ENCODE peak calls at places on chromosomes 6 and 20, in six cellular contexts. One of them, this sample, is unnamed.
A peak's percentile ranks its signal among the peaks of the same experiment; 100 is the strongest.

GRCh38 chr6:89270951-89271721 is 44.0 kb downstream of the GABRR2 start:
- DNase-seq in endothelial cell of umbilical vein: no peak
- DNase-seq in CD8-positive, alpha-beta T cell: no peak
- DNase-seq in dorsolateral prefrontal cortex: peak; percentile 73
- DNase-seq in cardiac muscle cell: no peak
- DNase-seq in right atrium auricular region: no peak
- DNase-seq in this sample: no peak

GRCh38 chr6:4130357-4130987 is 4.9 kb downstream of the ECI2 start:
- DNase-seq in dorsolateral prefrontal cortex: no peak
- DNase-seq in CD8-positive, alpha-beta T cell: no peak
- DNase-seq in endothelial cell of umbilical vein: no peak
- DNase-seq in cardiac muscle cell: no peak
- DNase-seq in right atrium auricular region: no peak
- DNase-seq in this sample: no peak

GRCh38 chr6:138105880-138106664 is 1.1 kb downstream of the PERP start:
- DNase-seq in CD8-positive, alpha-beta T cell: no peak
- DNase-seq in dorsolateral prefrontal cortex: no peak
- DNase-seq in endothelial cell of umbilical vein: peak; percentile 58
- DNase-seq in right atrium auricular region: no peak
- DNase-seq in cardiac muscle cell: peak; percentile 27
- DNase-seq in this sample: no peak

GRCh38 chr6:108609276-108609769 is 48.6 kb downstream of the FOXO3 start:
- DNase-seq in cardiac muscle cell: no peak
- DNase-seq in dorsolateral prefrontal cortex: no peak
- DNase-seq in CD8-positive, alpha-beta T cell: no peak
- DNase-seq in endothelial cell of umbilical vein: no peak
- DNase-seq in right atrium auricular region: no peak
- DNase-seq in this sample: no peak

GRCh38 chr6:156508923-156509322 is 268.3 kb upstream of the ARID1B start:
- DNase-seq in cardiac muscle cell: no peak
- DNase-seq in dorsolateral prefrontal cortex: no peak
- DNase-seq in right atrium auricular region: no peak
- DNase-seq in endothelial cell of umbilical vein: no peak
- DNase-seq in CD8-positive, alpha-beta T cell: no peak
- DNase-seq in this sample: no peak

GRCh38 chr20:366042-366718 is 14.4 kb upstream of the TRIB3 start:
- DNase-seq in dorsolateral prefrontal cortex: no peak
- DNase-seq in cardiac muscle cell: no peak
- DNase-seq in CD8-positive, alpha-beta T cell: no peak
- DNase-seq in right atrium auricular region: no peak
- DNase-seq in endothelial cell of umbilical vein: no peak
- DNase-seq in this sample: no peak

GRCh38 chr6:134437376-134437775 is 119.5 kb upstream of the SGK1 start:
- DNase-seq in dorsolateral prefrontal cortex: peak; percentile 41
- DNase-seq in cardiac muscle cell: no peak
- DNase-seq in endothelial cell of umbilical vein: peak; percentile 23
- DNase-seq in CD8-positive, alpha-beta T cell: no peak
- DNase-seq in right atrium auricular region: peak; percentile 61
- DNase-seq in this sample: no peak

GRCh38 chr6:42141603-42142117 is 760 bp downstream of the C6orf132 start:
- DNase-seq in dorsolateral prefrontal cortex: no peak
- DNase-seq in endothelial cell of umbilical vein: no peak
- DNase-seq in right atrium auricular region: no peak
- DNase-seq in CD8-positive, alpha-beta T cell: no peak
- DNase-seq in cardiac muscle cell: no peak
- DNase-seq in this sample: no peak

GRCh38 chr6:82737965-82738364 is 327.7 kb downstream of the UBE3D start:
- DNase-seq in endothelial cell of umbilical vein: no peak
- DNase-seq in dorsolateral prefrontal cortex: no peak
- DNase-seq in cardiac muscle cell: no peak
- DNase-seq in right atrium auricular region: no peak
- DNase-seq in CD8-positive, alpha-beta T cell: no peak
- DNase-seq in this sample: no peak

GRCh38 chr6:2016040-2016439 is 229.4 kb downstream of the GMDS start:
- DNase-seq in CD8-positive, alpha-beta T cell: no peak
- DNase-seq in dorsolateral prefrontal cortex: no peak
- DNase-seq in cardiac muscle cell: no peak
- DNase-seq in right atrium auricular region: no peak
- DNase-seq in endothelial cell of umbilical vein: no peak
- DNase-seq in this sample: no peak

GRCh38 chr20:588476-588875 is 21.6 kb downstream of the TCF15 start:
- DNase-seq in endothelial cell of umbilical vein: no peak
- DNase-seq in cardiac muscle cell: no peak
- DNase-seq in right atrium auricular region: no peak
- DNase-seq in dorsolateral prefrontal cortex: no peak
- DNase-seq in CD8-positive, alpha-beta T cell: no peak
- DNase-seq in this sample: no peak

GRCh38 chr6:102853249-102853955 is 1459.9 kb downstream of the GRIK2 start:
- DNase-seq in dorsolateral prefrontal cortex: no peak
- DNase-seq in cardiac muscle cell: no peak
- DNase-seq in endothelial cell of umbilical vein: no peak
- DNase-seq in right atrium auricular region: no peak
- DNase-seq in CD8-positive, alpha-beta T cell: no peak
- DNase-seq in this sample: no peak

GRCh38 chr6:303948-304558 is 11.8 kb downstream of the DUSP22 start:
- DNase-seq in endothelial cell of umbilical vein: no peak
- DNase-seq in dorsolateral prefrontal cortex: no peak
- DNase-seq in cardiac muscle cell: no peak
- DNase-seq in CD8-positive, alpha-beta T cell: no peak
- DNase-seq in right atrium auricular region: no peak
- DNase-seq in this sample: no peak

GRCh38 chr20:41175727-41176330 is 38.5 kb downstream of the PLCG1 start:
- DNase-seq in cardiac muscle cell: no peak
- DNase-seq in right atrium auricular region: peak; percentile 38
- DNase-seq in dorsolateral prefrontal cortex: no peak
- DNase-seq in CD8-positive, alpha-beta T cell: no peak
- DNase-seq in endothelial cell of umbilical vein: no peak
- DNase-seq in this sample: no peak

GRCh38 chr20:41174373-41174772 is 37.0 kb downstream of the PLCG1 start:
- DNase-seq in endothelial cell of umbilical vein: no peak
- DNase-seq in CD8-positive, alpha-beta T cell: no peak
- DNase-seq in cardiac muscle cell: no peak
- DNase-seq in right atrium auricular region: peak; percentile 49
- DNase-seq in dorsolateral prefrontal cortex: no peak
- DNase-seq in this sample: no peak

GRCh38 chr20:41173791-41174341 is 36.5 kb downstream of the PLCG1 start:
- DNase-seq in dorsolateral prefrontal cortex: no peak
- DNase-seq in right atrium auricular region: peak; percentile 53
- DNase-seq in endothelial cell of umbilical vein: no peak
- DNase-seq in cardiac muscle cell: no peak
- DNase-seq in CD8-positive, alpha-beta T cell: no peak
- DNase-seq in this sample: no peak

GRCh38 chr20:41175201-41175651 is 37.9 kb downstream of the PLCG1 start:
- DNase-seq in endothelial cell of umbilical vein: no peak
- DNase-seq in cardiac muscle cell: no peak
- DNase-seq in CD8-positive, alpha-beta T cell: no peak
- DNase-seq in dorsolateral prefrontal cortex: no peak
- DNase-seq in right atrium auricular region: peak; percentile 32
- DNase-seq in this sample: no peak

DNA sequence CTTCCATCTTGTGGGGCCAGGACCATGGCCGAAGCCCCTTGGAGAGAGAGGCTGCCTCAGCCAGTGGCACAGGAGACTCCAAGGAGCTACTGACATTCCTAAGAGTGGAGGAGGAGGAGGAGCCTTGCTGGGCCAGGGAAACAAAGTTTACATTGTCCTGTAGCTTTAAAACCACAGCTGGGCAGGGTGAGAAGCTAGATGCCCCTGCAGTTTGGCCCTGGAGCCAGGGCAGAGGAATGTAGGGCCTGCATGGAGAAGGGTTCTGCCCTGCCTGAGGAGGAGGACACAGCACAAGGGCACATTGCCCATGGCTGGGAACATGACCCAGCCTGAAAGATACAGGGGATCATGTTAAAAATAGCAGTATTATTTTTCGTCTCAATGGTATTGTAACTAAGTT is 37.4 kb downstream of the PLCG1 start:
- DNase-seq in CD8-positive, alpha-beta T cell: no peak
- DNase-seq in dorsolateral prefrontal cortex: no peak
- DNase-seq in right atrium auricular region: peak; percentile 58
- DNase-seq in endothelial cell of umbilical vein: no peak
- DNase-seq in cardiac muscle cell: no peak
- DNase-seq in this sample: no peak
- TF ChIP-seq CTCF in CD8-positive, alpha-beta T cell: no peak
- TF ChIP-seq CTCF in dorsolateral prefrontal cortex: no peak
- TF ChIP-seq CTCF in right atrium auricular region: no peak
- TF ChIP-seq CTCF in endothelial cell of umbilical vein: no peak
- TF ChIP-seq CTCF in cardiac muscle cell: no peak
- TF ChIP-seq CTCF in this sample: no peak

GRCh38 chr20:63471719-63472158 is 716 bp downstream of the KCNQ2 start:
- DNase-seq in right atrium auricular region: no peak
- DNase-seq in CD8-positive, alpha-beta T cell: no peak
- DNase-seq in endothelial cell of umbilical vein: no peak
- DNase-seq in cardiac muscle cell: no peak
- DNase-seq in dorsolateral prefrontal cortex: no peak
- DNase-seq in this sample: no peak

GRCh38 chr20:63472159-63472811 is at the start of gene KCNQ2:
- DNase-seq in dorsolateral prefrontal cortex: no peak
- DNase-seq in right atrium auricular region: no peak
- DNase-seq in cardiac muscle cell: peak; percentile 40
- DNase-seq in endothelial cell of umbilical vein: no peak
- DNase-seq in CD8-positive, alpha-beta T cell: no peak
- DNase-seq in this sample: no peak

GRCh38 chr20:63469713-63470101 is 2.7 kb downstream of the KCNQ2 start:
- DNase-seq in CD8-positive, alpha-beta T cell: no peak
- DNase-seq in right atrium auricular region: no peak
- DNase-seq in endothelial cell of umbilical vein: no peak
- DNase-seq in dorsolateral prefrontal cortex: no peak
- DNase-seq in cardiac muscle cell: no peak
- DNase-seq in this sample: no peak

GRCh38 chr20:63470410-63470809 is 2.0 kb downstream of the KCNQ2 start:
- DNase-seq in cardiac muscle cell: no peak
- DNase-seq in right atrium auricular region: no peak
- DNase-seq in CD8-positive, alpha-beta T cell: no peak
- DNase-seq in dorsolateral prefrontal cortex: no peak
- DNase-seq in endothelial cell of umbilical vein: no peak
- DNase-seq in this sample: no peak

DNA sequence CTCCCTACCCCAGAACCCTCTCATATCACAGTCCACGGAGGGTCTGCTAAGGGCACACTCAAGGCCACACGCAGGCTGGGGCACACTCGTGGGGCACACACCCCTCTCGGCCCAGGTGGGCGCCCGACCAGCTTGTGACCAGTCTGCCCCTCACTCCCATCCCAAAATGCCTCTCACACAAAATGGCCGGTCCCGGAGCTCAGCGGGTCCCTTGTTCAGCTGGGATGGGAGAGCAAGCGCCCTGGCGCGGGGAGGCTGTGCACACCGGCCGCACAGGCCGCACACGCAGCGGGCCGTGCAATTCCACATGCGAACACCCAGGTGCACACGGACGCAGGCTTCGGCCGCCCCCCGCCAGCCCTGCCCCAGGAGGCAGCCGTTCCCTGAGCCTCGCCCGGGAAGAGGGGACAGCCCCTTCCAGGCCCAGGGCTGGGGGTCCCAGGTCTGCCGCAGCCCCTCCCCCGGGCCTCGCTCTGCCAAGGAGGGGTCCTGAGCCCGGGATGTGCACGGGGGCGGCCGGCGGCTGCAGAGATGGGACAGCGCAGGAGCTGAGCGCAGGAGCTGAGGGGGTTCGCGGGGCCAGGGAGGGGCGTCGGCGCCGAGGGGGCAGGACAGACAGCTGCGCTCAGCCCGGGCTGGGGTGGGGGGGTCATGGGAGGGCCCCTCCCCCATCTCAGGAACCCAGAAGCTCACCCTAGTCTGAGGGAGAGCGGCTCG is 1.3 kb downstream of the KCNQ2 start:
- DNase-seq in right atrium auricular region: no peak
- DNase-seq in endothelial cell of umbilical vein: no peak
- DNase-seq in dorsolateral prefrontal cortex: no peak
- DNase-seq in cardiac muscle cell: no peak
- DNase-seq in CD8-positive, alpha-beta T cell: no peak
- DNase-seq in this sample: no peak
- H3K4me3 ChIP-seq in right atrium auricular region: no peak overlapping the region
- H3K4me3 ChIP-seq in endothelial cell of umbilical vein: no peak overlapping the region
- H3K4me3 ChIP-seq in dorsolateral prefrontal cortex: peak overlapping the region; percentile 60
- H3K4me3 ChIP-seq in cardiac muscle cell: peak overlapping the region; percentile 40
- H3K4me3 ChIP-seq in CD8-positive, alpha-beta T cell: no peak overlapping the region
- H3K4me3 ChIP-seq in this sample: no peak overlapping the region

GRCh38 chr6:25312703-25313102 is 33.5 kb downstream of the CARMIL1 start:
- DNase-seq in endothelial cell of umbilical vein: peak; percentile 78
- DNase-seq in CD8-positive, alpha-beta T cell: no peak
- DNase-seq in cardiac muscle cell: no peak
- DNase-seq in dorsolateral prefrontal cortex: no peak
- DNase-seq in right atrium auricular region: no peak
- DNase-seq in this sample: no peak
- TF ChIP-seq CTCF in endothelial cell of umbilical vein: no peak
- TF ChIP-seq CTCF in CD8-positive, alpha-beta T cell: no peak
- TF ChIP-seq CTCF in cardiac muscle cell: peak; percentile 40
- TF ChIP-seq CTCF in dorsolateral prefrontal cortex: no peak
- TF ChIP-seq CTCF in right atrium auricular region: no peak
- TF ChIP-seq CTCF in this sample: no peak

GRCh38 chr6:52557389-52558265 is 19.2 kb downstream of the TRAM2 start:
- DNase-seq in dorsolateral prefrontal cortex: no peak
- DNase-seq in CD8-positive, alpha-beta T cell: no peak
- DNase-seq in right atrium auricular region: no peak
- DNase-seq in endothelial cell of umbilical vein: no peak
- DNase-seq in cardiac muscle cell: no peak
- DNase-seq in this sample: no peak
- H3K4me3 ChIP-seq in dorsolateral prefrontal cortex: no peak overlapping the region
- H3K4me3 ChIP-seq in CD8-positive, alpha-beta T cell: no peak overlapping the region
- H3K4me3 ChIP-seq in right atrium auricular region: no peak overlapping the region
- H3K4me3 ChIP-seq in endothelial cell of umbilical vein: no peak overlapping the region
- H3K4me3 ChIP-seq in cardiac muscle cell: no peak overlapping the region
- H3K4me3 ChIP-seq in this sample: no peak overlapping the region

GRCh38 chr6:5610640-5611039 is 349.3 kb downstream of the FARS2 start:
- DNase-seq in dorsolateral prefrontal cortex: no peak
- DNase-seq in right atrium auricular region: no peak
- DNase-seq in cardiac muscle cell: no peak
- DNase-seq in endothelial cell of umbilical vein: no peak
- DNase-seq in CD8-positive, alpha-beta T cell: no peak
- DNase-seq in this sample: no peak
- TF ChIP-seq CTCF in dorsolateral prefrontal cortex: no peak
- TF ChIP-seq CTCF in right atrium auricular region: no peak
- TF ChIP-seq CTCF in cardiac muscle cell: no peak
- TF ChIP-seq CTCF in endothelial cell of umbilical vein: no peak
- TF ChIP-seq CTCF in CD8-positive, alpha-beta T cell: no peak
- TF ChIP-seq CTCF in this sample: no peak

This sample was measured in epithelial cell of proximal tubule.